ENCODE peak calls at places on chromosomes 6 and 20, in five cellular contexts. J, X, W, K and H are unnamed samples.

GRCh38 chr6:68082086-68082485 is 553.0 kb upstream of the ADGRB3 start:
- DNase-seq in J (no peak), X (peak), W (no peak), K (no peak), H (no peak)

GRCh38 chr6:136289579-136290405 is at the start of gene BCLAF1:
- DNase-seq in J (peak), X (peak), W (peak), K (peak), H (peak)

GRCh38 chr20:23227274-23227673 is 123.3 kb upstream of the NXT1 start:
- DNase-seq in J (no peak), X (no peak), W (no peak), K (no peak), H (no peak)

GRCh38 chr6:163405412-163406309 is 8.9 kb upstream of the QKI start:
- DNase-seq in J (no peak), X (no peak), W (peak), K (no peak), H (no peak)

GRCh38 chr20:57904706-57905105 is 194.9 kb upstream of the PMEPA1 start:
- DNase-seq in J (no peak), X (no peak), W (no peak), K (no peak), H (no peak)

GRCh38 chr6:43310137-43310536 is 1.5 kb upstream of the CRIP3 start:
- DNase-seq in J (no peak), X (no peak), W (no peak), K (no peak), H (no peak)

GRCh38 chr6:63787021-63787420 is 151.4 kb downstream of the PHF3 start:
- DNase-seq in J (peak), X (no peak), W (no peak), K (no peak), H (no peak)

GRCh38 chr6:31086788-31087440 is 25.5 kb downstream of the C6orf15 start:
- DNase-seq in J (peak), X (peak), W (no peak), K (peak), H (no peak)

GRCh38 chr20:39264506-39265172 is 302.5 kb downstream of the DHX35 start:
- DNase-seq in J (peak), X (peak), W (peak), K (peak), H (peak)

GRCh38 chr20:51528263-51529026 is 14.1 kb downstream of the NFATC2 start:
- DNase-seq in J (no peak), X (no peak), W (no peak), K (no peak), H (no peak)

GRCh38 chr20:5654557-5654956 is 95.6 kb upstream of the SHLD1 start:
- DNase-seq in J (peak), X (peak), W (no peak), K (peak), H (no peak)

GRCh38 chr20:37346526-37347346 is 796 bp downstream of the SRC start:
- DNase-seq in J (no peak), X (no peak), W (no peak), K (no peak), H (no peak)

GRCh38 chr20:59004493-59004762 is 2.6 kb downstream of the CTSZ start:
- DNase-seq in J (no peak), X (no peak), W (no peak), K (no peak), H (no peak)

GRCh38 chr6:135993321-135993720 is 141.8 kb downstream of the PDE7B start:
- DNase-seq in J (no peak), X (no peak), W (no peak), K (no peak), H (no peak)

GRCh38 chr6:54722328-54722727 is 124.2 kb upstream of the FAM83B start:
- DNase-seq in J (peak), X (no peak), W (no peak), K (no peak), H (no peak)

GRCh38 chr6:29759457-29759856 is 36.2 kb downstream of the HLA-F start:
- DNase-seq in J (no peak), X (no peak), W (no peak), K (no peak), H (no peak)

GRCh38 chr6:3398755-3399671 is 57.8 kb downstream of the SLC22A23 start:
- DNase-seq in J (no peak), X (no peak), W (no peak), K (peak), H (no peak)

GRCh38 chr20:31505903-31506302 is 8.3 kb upstream of the HM13 start:
- DNase-seq in J (no peak), X (no peak), W (no peak), K (no peak), H (no peak)

GRCh38 chr6:87078983-87079616 is 15.8 kb downstream of the CGA start:
- DNase-seq in J (peak), X (peak), W (peak), K (peak), H (peak)
- H3K4me3 ChIP-seq in J (no peak), X (no peak), W (no peak), K (no peak), H (no peak)

GRCh38 chr6:97218912-97219311 is 64.1 kb downstream of the MMS22L start:
- DNase-seq in J (no peak), X (no peak), W (no peak), K (no peak), H (no peak)

GRCh38 chr6:97215157-97215769 is 67.8 kb downstream of the MMS22L start:
- DNase-seq in J (peak), X (peak), W (peak), K (peak), H (peak)
- TF ChIP-seq CTCF in J (peak), X (peak), W (no peak), K (peak), H (peak)

GRCh38 chr6:41469156-41469950 is 76.8 kb upstream of the FOXP4 start:
- DNase-seq in J (no peak), X (no peak), W (no peak), K (no peak), H (no peak)
- H3K4me3 ChIP-seq in J (no peak), X (no peak), W (no peak), K (no peak), H (no peak)

GRCh38 chr20:47508228-47508752 is 6.6 kb downstream of the NCOA3 start:
- DNase-seq in J (no peak), X (no peak), W (no peak), K (no peak), H (no peak)
- TF ChIP-seq CTCF in J (no peak), X (no peak), W (no peak), K (no peak), H (no peak)